ENCODE peak calls at places on chromosomes 11 and 22, in four cellular contexts. K is HS-27A; N is neural progenitor cell; F is CD8-positive, alpha-beta memory T cell. J is an unnamed sample.

GRCh38 chr22:37162221-37163095 is 12.7 kb upstream of the IL2RB start:
- DNase-seq in K (no peak), N (no peak), F (peak; percentile 62), J (peak; percentile 70)

GRCh38 chr22:36223504-36223903 is 15.8 kb downstream of the APOL2 start:
- DNase-seq in K (no peak), F (no peak), N (no peak), J (no peak)

GRCh38 chr22:47012589-47013365 is 250.3 kb downstream of the TBC1D22A start:
- DNase-seq in K (no peak), N (no peak), F (no peak), J (no peak)

GRCh38 chr22:38016182-38017078 is 32.1 kb upstream of the SOX10 start:
- DNase-seq in F (no peak), K (no peak), N (peak; percentile 84), J (no peak)

GRCh38 chr11:24575392-24575791 is 78.5 kb downstream of the LUZP2 start:
- DNase-seq in K (peak; percentile 85), N (no peak), F (no peak), J (no peak)

GRCh38 chr22:20021196-20022181 is 579 bp downstream of the TANGO2 start:
- DNase-seq in N (peak; percentile 47), F (no peak), K (no peak), J (no peak)

GRCh38 chr11:106156290-106156937 is 79.0 kb downstream of the AASDHPPT start:
- DNase-seq in K (peak; percentile 12), F (no peak), N (peak; percentile 49), J (no peak)

GRCh38 chr11:19055016-19055415 is 5.5 kb downstream of the MRGPRX2 start:
- DNase-seq in N (no peak), K (no peak), F (no peak), J (no peak)

GRCh38 chr11:15764948-15765347 is 591.4 kb downstream of the SOX6 start:
- DNase-seq in N (no peak), F (no peak), K (no peak), J (no peak)

GRCh38 chr22:30265131-30265720 is 1.4 kb downstream of the OSM start:
- DNase-seq in K (no peak), N (no peak), F (no peak), J (no peak)

GRCh38 chr22:36328635-36329216 is 59.0 kb downstream of the MYH9 start:
- DNase-seq in N (no peak), F (peak; percentile 26), K (peak; percentile 83), J (no peak)

GRCh38 chr11:61868601-61869476 is 22.5 kb downstream of the FADS3 start:
- DNase-seq in F (no peak), K (no peak), N (no peak), J (no peak)

GRCh38 chr11:133982901-133983300 is 26.1 kb upstream of the IGSF9B start:
- DNase-seq in N (no peak), F (no peak), K (no peak), J (no peak)

GRCh38 chr22:45453764-45454163 is 40.3 kb downstream of the RIBC2 start:
- DNase-seq in N (no peak), F (no peak), K (no peak), J (no peak)

GRCh38 chr22:39292561-39293074 is 26.8 kb downstream of the RPL3 start:
- DNase-seq in N (peak; percentile 77), K (peak; percentile 88), F (no peak), J (no peak)

GRCh38 chr11:106399624-106400023 is 322.2 kb downstream of the AASDHPPT start:
- DNase-seq in N (no peak), F (no peak), K (no peak), J (no peak)

GRCh38 chr11:76004400-76004799 is 189.4 kb downstream of the UVRAG start:
- DNase-seq in K (no peak), F (no peak), N (no peak), J (no peak)

GRCh38 chr11:107777094-107777493 is 65.2 kb upstream of the SLN start:
- DNase-seq in F (no peak), K (no peak), N (no peak), J (no peak)

GRCh38 chr11:59216654-59217640 is 4.2 kb upstream of the MPEG1 start:
- DNase-seq in F (no peak), K (no peak), N (no peak), J (no peak)

GRCh38 chr11:129089279-129089678 is 102.8 kb downstream of the ARHGAP32 start:
- DNase-seq in F (no peak), K (no peak), N (no peak), J (no peak)

GRCh38 chr22:45073064-45073463 is 63.3 kb upstream of the PHF21B start:
- DNase-seq in N (no peak), F (no peak), K (no peak), J (no peak)

GRCh38 chr22:49016909-49017768 is 810.5 kb downstream of the BRD1 start:
- DNase-seq in F (no peak), N (no peak), K (no peak), J (no peak)

GRCh38 chr11:65918211-65919150 is at the start of gene C11orf68:
- DNase-seq in N (no peak), K (no peak), F (no peak), J (no peak)

GRCh38 chr11:70061734-70062133 is 16.4 kb upstream of the ANO1 start:
- DNase-seq in K (no peak), F (no peak), N (no peak), J (no peak)

GRCh38 chr11:68847395-68847794 is 5.7 kb upstream of the CPT1A start:
- DNase-seq in K (no peak), N (no peak), F (no peak), J (no peak)

GRCh38 chr11:122850076-122850631 is 11.9 kb downstream of the CRTAM start:
- DNase-seq in N (no peak), F (peak; percentile 42), K (no peak), J (peak; percentile 28)

GRCh38 chr11:68206211-68206610 is 6.9 kb downstream of the KMT5B start:
- DNase-seq in N (peak; percentile 74), F (no peak), K (peak; percentile 29), J (no peak)

GRCh38 chr11:57639321-57640067 is 10.2 kb downstream of the YPEL4 start:
- DNase-seq in N (peak; percentile 98), F (no peak), K (no peak), J (no peak)

GRCh38 chr22:41555325-41555724 is 5.5 kb upstream of the CSDC2 start:
- DNase-seq in N (no peak), K (no peak), F (no peak), J (no peak)

GRCh38 chr11:93727985-93728791 is 13.1 kb downstream of the TAF1D start:
- DNase-seq in N (no peak), F (no peak), K (no peak), J (no peak)

GRCh38 chr11:2999464-2999998 is 7.4 kb upstream of the NAP1L4 start:
- DNase-seq in N (no peak), F (no peak), K (no peak), J (no peak)

GRCh38 chr11:15903246-15903645 is 453.1 kb downstream of the SOX6 start:
- DNase-seq in N (no peak), F (no peak), K (no peak), J (no peak)